ENCODE peak calls at places on chromosomes 11 and 22, in six cellular contexts. R, U, N, Y, E and G are unnamed samples.

GRCh38 chr11:66866420-66867010 is 9.7 kb downstream of the LRFN4 start:
- DNase-seq in R (no peak), U (no peak), N (no peak), Y (no peak), E (no peak), G (no peak)

GRCh38 chr11:107044503-107044902 is 26.2 kb upstream of the GUCY1A2 start:
- DNase-seq in R (no peak), U (no peak), N (no peak), Y (no peak), E (no peak), G (no peak)

GRCh38 chr11:98153752-98154151 is 867.0 kb upstream of the CNTN5 start:
- DNase-seq in R (no peak), U (no peak), N (no peak), Y (no peak), E (no peak), G (no peak)

GRCh38 chr22:25368271-25368670 is 148.8 kb downstream of the CRYBB2 start:
- DNase-seq in R (no peak), U (peak), N (no peak), Y (no peak), E (peak), G (no peak)

GRCh38 chr11:72433455-72434061 is 773 bp downstream of the CLPB start:
- DNase-seq in R (no peak), U (no peak), N (no peak), Y (no peak), E (no peak), G (no peak)

GRCh38 chr11:94028436-94028835 is 7.3 kb downstream of the HEPHL1 start:
- DNase-seq in R (no peak), U (peak), N (no peak), Y (no peak), E (peak), G (peak)

GRCh38 chr11:83241291-83241946 is 44.7 kb downstream of the CCDC90B start:
- DNase-seq in R (peak), U (peak), N (peak), Y (peak), E (peak), G (peak)

GRCh38 chr11:66068923-66069714 is 953 bp upstream of the PACS1 start:
- DNase-seq in R (no peak), U (peak), N (no peak), Y (peak), E (peak), G (peak)

GRCh38 chr11:134863294-134863693 is 451.3 kb upstream of the B3GAT1 start:
- DNase-seq in R (no peak), U (no peak), N (no peak), Y (no peak), E (no peak), G (peak)

GRCh38 chr11:63488789-63489188 is 2.2 kb downstream of the PLAAT5 start:
- DNase-seq in R (no peak), U (no peak), N (no peak), Y (no peak), E (no peak), G (no peak)

GRCh38 chr11:73528420-73528819 is 69.5 kb downstream of the FAM168A start:
- DNase-seq in R (no peak), U (no peak), N (no peak), Y (no peak), E (peak), G (no peak)

GRCh38 chr11:47879259-47880184 is 31.4 kb upstream of the NUP160 start:
- DNase-seq in R (no peak), U (no peak), N (no peak), Y (no peak), E (no peak), G (no peak)

GRCh38 chr11:69775163-69775755 is at the start of gene FGF4:
- DNase-seq in R (peak), U (no peak), N (no peak), Y (peak), E (no peak), G (no peak)

GRCh38 chr11:81368192-81368591 is 1365.5 kb downstream of the FAM181B start:
- DNase-seq in R (no peak), U (no peak), N (no peak), Y (no peak), E (no peak), G (no peak)

GRCh38 chr11:114253771-114254170 is 42.4 kb upstream of the NNMT start:
- DNase-seq in R (no peak), U (no peak), N (no peak), Y (no peak), E (no peak), G (no peak)

GRCh38 chr11:114254571-114255146 is 41.5 kb upstream of the NNMT start:
- DNase-seq in R (no peak), U (no peak), N (no peak), Y (no peak), E (no peak), G (no peak)

GRCh38 chr11:114250180-114250579 is 46.0 kb upstream of the NNMT start:
- DNase-seq in R (no peak), U (no peak), N (no peak), Y (no peak), E (no peak), G (no peak)

GRCh38 chr11:114250993-114251796 is 45.0 kb upstream of the NNMT start:
- DNase-seq in R (no peak), U (no peak), N (no peak), Y (no peak), E (no peak), G (no peak)

GRCh38 chr11:114251797-114252327 is 44.3 kb upstream of the NNMT start:
- DNase-seq in R (peak), U (no peak), N (no peak), Y (no peak), E (no peak), G (no peak)
- H4K91ac ChIP-seq in R (no peak), U (no peak), N (no peak), Y (no peak), E (no peak), G (no peak)

GRCh38 chr22:22408269-22408668 is 100.3 kb downstream of the ZNF280B start:
- DNase-seq in R (no peak), U (no peak), N (no peak), Y (no peak), E (no peak), G (no peak)

GRCh38 chr22:22408731-22409696 is 99.5 kb downstream of the ZNF280B start:
- DNase-seq in R (peak), U (peak), N (peak), Y (peak), E (peak), G (peak)

GRCh38 chr22:22406445-22406844 is 102.1 kb downstream of the ZNF280B start:
- DNase-seq in R (no peak), U (no peak), N (no peak), Y (no peak), E (no peak), G (peak)

GRCh38 chr22:22404598-22405284 is 103.8 kb downstream of the ZNF280B start:
- DNase-seq in R (peak), U (no peak), N (no peak), Y (no peak), E (no peak), G (no peak)

DNA sequence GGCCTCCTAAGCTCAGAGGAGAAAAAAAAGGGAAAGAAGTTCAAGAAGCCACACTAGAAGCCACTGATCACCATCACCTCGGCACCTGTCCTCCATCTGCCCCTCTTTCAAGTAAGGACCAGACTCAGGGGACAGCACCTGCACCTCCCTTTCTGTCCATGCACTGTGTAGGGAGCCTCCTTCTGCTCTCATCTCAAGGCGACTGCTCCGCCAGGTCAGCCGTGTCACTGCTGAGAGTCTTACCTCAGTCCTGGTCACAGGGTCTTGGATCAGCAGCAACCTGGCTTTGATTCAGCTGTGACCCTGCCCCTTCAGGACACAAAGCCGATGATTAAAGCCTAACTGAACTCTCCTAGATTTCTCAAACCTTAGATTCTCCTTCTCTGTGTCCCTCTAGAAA is 101.5 kb downstream of the ZNF280B start:
- DNase-seq in R (no peak), U (no peak), N (no peak), Y (no peak), E (no peak), G (no peak)
- H3K4me2 ChIP-seq in R (no peak), U (no peak), N (no peak), Y (no peak), E (no peak), G (no peak)

DNA sequence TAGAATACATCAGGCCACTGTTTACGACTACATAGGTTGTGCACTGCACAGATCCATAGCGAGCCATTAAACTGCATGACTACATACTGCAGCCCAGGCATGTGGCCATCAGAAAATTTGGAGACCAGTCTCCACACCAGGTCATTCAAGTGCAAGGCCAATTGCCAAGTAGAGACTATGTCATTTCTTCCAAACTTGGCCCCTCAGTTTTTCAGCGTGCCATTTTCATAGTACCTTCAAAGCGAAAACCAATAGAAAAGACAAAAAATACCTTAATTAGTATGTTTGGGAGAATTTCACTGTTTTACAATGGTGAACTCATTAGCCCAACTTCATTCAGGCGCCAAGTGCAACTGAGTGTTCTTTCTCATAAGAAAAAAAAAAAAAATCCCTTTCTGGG is 30.4 kb downstream of the PAMR1 start:
- DNase-seq in R (no peak), U (no peak), N (no peak), Y (no peak), E (no peak), G (no peak)
- H4K91ac ChIP-seq in R (no peak), U (no peak), N (no peak), Y (no peak), E (no peak), G (no peak)

DNA sequence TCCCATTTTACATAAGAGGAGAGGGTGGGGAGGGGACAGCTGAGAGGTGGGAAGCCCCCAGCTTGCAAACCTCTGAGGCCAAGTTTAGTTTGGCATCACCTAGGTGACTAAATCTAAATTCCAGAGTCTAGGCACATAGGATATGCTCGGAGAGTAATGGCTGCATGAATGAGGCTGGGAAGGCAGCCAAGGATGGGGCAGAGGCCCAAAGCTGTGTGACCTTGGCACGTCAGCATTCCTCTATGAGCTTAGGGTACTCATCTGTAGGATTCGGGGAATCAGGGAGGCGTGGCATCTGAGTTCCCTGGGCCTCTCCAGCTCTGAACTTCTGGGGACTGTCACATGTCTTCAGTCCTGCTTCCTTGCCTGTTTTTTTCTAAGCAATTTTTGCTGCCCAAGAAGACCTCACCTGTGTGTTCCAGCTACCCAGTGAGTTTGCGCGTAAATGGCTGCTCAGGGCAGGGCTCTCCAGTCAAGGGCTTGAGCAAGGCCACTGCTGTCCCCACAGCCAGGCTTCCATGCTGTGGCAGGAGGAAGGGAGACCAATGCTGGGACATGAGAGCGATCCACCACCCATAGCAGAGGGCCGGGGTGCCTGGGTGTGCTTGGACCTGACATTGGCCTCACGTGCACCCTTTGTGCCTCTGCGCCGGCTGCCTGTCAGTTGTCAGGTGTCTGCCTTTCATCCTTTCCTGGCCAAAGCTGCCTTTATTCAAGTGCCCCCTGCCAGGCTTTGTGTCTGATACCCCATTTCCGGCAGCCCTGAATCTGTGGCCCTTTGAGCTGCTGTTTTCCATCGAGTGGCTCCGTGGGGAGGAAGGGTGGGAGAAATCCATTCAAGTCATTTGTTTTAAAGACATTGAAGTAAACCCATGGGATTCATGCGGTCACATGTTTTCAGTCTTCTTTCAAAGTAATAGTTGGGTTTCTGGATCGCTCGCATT is 14.0 kb downstream of the DAGLA start:
- DNase-seq in R (no peak), U (no peak), N (no peak), Y (no peak), E (no peak), G (no peak)
- H3K4me2 ChIP-seq in R (no peak), U (no peak), N (no peak), Y (no peak), E (no peak), G (no peak)

DNA sequence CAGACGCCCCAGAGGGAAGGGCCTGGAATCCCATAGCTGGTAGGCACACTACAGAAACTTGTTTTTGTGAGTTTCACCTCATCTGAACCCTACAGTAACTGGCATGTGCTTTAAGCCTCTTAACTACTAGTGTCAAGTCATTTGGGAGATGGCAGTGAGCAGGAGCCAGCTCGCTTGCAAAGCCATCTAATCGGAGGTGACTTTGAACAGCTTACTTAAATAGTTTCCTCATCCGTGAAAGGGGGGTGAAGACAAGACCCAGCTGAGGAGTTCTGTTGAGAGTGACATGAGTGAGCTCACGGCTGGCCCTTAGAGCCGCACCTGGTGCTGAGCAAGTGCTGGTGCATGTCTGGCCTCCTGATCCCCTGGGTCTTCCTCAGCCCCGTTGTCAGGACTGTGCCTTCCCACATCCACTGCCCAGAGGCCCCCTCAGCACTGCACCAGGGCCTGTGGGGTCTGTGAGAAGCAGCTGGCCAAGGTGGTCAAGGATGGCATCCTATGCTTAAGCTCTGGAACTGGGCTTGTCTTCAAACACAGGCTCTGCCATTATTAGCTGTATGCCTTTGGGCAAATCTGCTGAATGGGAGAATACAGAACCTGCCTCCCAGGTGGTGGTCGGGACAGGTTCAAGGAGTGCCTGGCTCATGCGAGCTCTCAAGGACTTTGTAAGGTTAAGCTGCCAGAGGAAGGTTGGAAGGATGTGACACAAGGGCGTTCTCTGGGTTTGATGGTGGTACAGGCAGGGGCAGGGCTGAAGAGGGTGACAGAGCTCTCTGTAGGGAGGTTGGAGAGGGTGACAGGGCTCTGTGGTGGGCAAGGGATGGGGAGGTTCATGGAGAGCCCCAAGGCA is 27.3 kb downstream of the INCENP start:
- DNase-seq in R (no peak), U (no peak), N (no peak), Y (no peak), E (no peak), G (no peak)
- H4K91ac ChIP-seq in R (no peak), U (no peak), N (no peak), Y (no peak), E (no peak), G (no peak)

GRCh38 chr11:1568451-1568911 is 3.6 kb downstream of the DUSP8 start:
- DNase-seq in R (peak), U (no peak), N (no peak), Y (peak), E (no peak), G (no peak)
- H3K4me2 ChIP-seq in R (no peak), U (no peak), N (no peak), Y (peak), E (no peak), G (no peak)

DNA sequence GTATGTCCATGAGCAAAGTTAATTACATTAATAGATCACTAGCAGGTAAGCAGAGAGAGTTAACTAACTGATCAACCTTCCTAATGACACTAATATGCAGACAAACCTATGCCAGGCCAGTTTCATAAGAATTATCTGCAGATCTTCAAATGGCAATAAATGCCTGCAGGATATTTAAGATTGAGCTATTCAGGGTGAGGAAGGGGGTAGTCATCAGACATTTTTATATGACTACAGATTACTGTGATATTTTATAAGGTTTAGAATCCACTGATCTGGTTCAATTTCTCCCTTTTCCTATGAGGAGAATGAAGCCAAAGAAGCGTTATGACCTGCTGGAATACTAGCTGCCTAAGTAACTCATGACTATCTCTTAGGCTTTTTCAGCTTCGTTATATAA is 30.2 kb downstream of the CARD18 start:
- DNase-seq in R (no peak), U (no peak), N (no peak), Y (no peak), E (no peak), G (no peak)
- H4K91ac ChIP-seq in R (no peak), U (no peak), N (no peak), Y (no peak), E (no peak), G (no peak)

DNA sequence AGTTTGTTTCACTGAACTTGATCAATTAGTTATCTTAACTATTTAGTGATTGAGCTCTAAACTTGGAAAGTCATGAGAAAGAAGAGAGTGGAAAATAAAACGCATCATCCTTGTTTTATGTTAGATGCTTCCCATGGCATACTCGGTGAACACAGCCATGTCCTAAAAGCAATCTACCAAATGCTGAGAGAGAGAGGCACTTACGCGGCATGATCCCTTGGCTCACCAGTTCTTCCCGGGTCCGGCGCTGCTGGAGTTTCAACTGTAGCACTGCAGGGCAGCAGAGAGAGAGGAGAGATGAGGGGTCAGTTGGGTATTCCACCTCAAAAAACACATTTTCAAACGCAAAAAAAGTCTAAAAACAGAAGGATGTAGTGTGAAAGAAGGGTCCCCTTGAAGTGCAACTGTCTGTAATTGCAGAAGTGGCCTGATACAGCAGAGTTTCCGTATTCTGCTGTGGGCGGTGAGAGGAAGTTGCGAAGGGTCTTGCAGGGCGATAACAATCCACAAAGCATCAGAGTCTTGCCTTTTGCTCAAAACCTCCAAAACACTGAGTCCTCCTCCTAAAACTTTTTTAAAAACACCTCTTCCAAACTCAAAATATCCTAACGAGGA is 92.7 kb downstream of the SGSM3 start:
- DNase-seq in R (no peak), U (no peak), N (no peak), Y (no peak), E (no peak), G (no peak)
- H3K4me2 ChIP-seq in R (no peak), U (no peak), N (no peak), Y (no peak), E (no peak), G (no peak)

GRCh38 chr22:46879083-46879482 is 116.6 kb downstream of the TBC1D22A start:
- DNase-seq in R (no peak), U (peak), N (no peak), Y (no peak), E (peak), G (no peak)

GRCh38 chr22:46871826-46872225 is 109.4 kb downstream of the TBC1D22A start:
- DNase-seq in R (no peak), U (no peak), N (no peak), Y (no peak), E (no peak), G (no peak)

GRCh38 chr22:46878549-46878948 is 116.1 kb downstream of the TBC1D22A start:
- DNase-seq in R (no peak), U (no peak), N (no peak), Y (no peak), E (no peak), G (peak)

GRCh38 chr22:46876357-46876934 is 114.0 kb downstream of the TBC1D22A start:
- DNase-seq in R (no peak), U (no peak), N (no peak), Y (no peak), E (no peak), G (no peak)

DNA sequence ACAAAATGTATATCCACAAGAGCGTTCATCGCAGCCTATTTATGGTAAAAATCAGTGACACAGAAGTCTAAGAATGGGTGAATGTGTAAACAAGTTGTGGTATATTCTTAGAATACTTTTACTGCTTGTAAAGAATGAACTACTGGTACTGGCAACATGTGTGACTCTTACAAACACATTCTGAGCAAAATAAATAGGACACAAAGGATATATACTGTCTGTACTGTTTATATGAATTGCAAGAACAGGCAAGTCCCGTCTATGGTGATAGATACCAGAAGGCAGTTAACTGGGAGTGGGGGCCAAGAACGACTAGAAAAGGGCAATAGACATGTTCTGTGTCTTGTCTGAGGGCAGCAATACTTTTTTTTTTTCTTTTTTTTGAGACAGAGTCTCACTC is 112.6 kb downstream of the TBC1D22A start:
- DNase-seq in R (no peak), U (peak), N (no peak), Y (no peak), E (peak), G (no peak)
- H4K91ac ChIP-seq in R (no peak), U (no peak), N (no peak), Y (no peak), E (no peak), G (no peak)